ENCODE peak calls at places on chromosome 12, in seven cellular contexts. U is IMR-90, Q is H9, R is H1, O is mesenchymal stem cell, H is mesendoderm, Z is trophoblast cell. M is an unnamed sample.

GRCh38 chr12:21301-22189 is 45.0 kb upstream of the IQSEC3 start:
- DNase-seq in H (no peak), Z (no peak), U (no peak), Q (no peak), O (no peak), R (no peak), M (no peak)

GRCh38 chr12:69404851-69405365 is 45.4 kb downstream of the YEATS4 start:
- DNase-seq in O (no peak), R (no peak), U (no peak), Q (no peak), H (no peak), Z (peak), M (no peak)

GRCh38 chr12:105864316-105864715 is 274.4 kb downstream of the NUAK1 start:
- DNase-seq in O (no peak), Z (no peak), R (no peak), Q (no peak), U (no peak), H (no peak), M (no peak)

GRCh38 chr12:75825686-75826085 is 205.9 kb downstream of the PHLDA1 start:
- DNase-seq in O (peak), Q (no peak), Z (peak), H (no peak), R (no peak), U (peak), M (no peak)

GRCh38 chr12:124292385-124292784 is 2.5 kb upstream of the RFLNA start:
- DNase-seq in U (no peak), Z (no peak), Q (no peak), O (no peak), R (no peak), H (no peak), M (no peak)

GRCh38 chr12:11730299-11731041 is 81.0 kb downstream of the ETV6 start:
- DNase-seq in H (no peak), R (no peak), U (no peak), Z (no peak), Q (no peak), O (no peak), M (no peak)

GRCh38 chr12:32223941-32224340 is 117.3 kb downstream of the BICD1 start:
- DNase-seq in O (no peak), Q (no peak), U (no peak), R (no peak), Z (no peak), H (no peak), M (no peak)

GRCh38 chr12:120252071-120252906 is 13.2 kb downstream of the PXN start:
- DNase-seq in U (no peak), O (no peak), R (no peak), Z (no peak), Q (no peak), H (no peak), M (no peak)

GRCh38 chr12:8078400-8078799 is 3.7 kb upstream of the NECAP1 start:
- DNase-seq in Q (peak), U (peak), Z (peak), H (peak), O (peak), R (no peak), M (peak)

DNA sequence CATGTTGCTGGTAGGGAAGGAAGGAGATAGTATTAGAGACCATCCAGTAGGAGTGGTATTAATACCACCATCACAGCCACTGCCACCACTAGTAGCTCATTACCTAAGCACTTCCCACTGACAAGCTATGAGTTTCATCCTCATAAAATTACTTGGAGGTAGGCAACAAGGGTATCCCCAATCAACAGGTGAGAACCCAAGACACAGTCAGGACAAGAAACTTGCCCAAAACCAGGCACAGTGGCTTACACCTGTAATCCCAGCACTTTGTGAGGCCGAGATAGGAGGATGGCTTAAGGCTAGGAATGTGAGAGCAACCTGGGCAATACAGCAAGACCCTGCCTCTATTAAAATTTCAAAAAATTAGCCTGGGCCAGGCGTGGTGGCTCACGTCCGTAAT is 5.5 kb downstream of the ADCY6 start:
- DNase-seq in U (no peak), Q (no peak), H (no peak), Z (no peak), R (no peak), O (no peak), M (no peak)
- H4K8ac ChIP-seq in U (no peak), Q (no peak), H (no peak), Z (no peak), R (no peak), O (no peak), M (no peak)

DNA sequence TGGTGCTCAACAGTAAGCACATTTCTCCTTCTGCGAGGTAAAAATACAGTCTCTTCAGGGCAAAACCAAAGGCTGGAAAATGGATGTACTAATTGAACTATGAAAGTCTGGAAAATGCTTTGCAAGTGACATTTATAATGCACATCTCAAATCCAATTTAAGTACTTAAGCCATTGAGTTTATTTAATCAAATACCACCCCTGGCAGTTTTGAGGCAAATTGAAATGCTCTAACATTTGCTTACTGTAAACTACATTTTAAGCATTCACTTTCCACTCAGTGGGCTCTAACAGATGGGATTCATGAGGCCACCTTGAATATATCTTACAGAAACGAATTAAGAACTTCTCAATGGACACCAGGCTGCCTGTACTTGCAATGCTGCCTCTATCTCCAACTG is 69.7 kb downstream of the HELB start:
- DNase-seq in R (no peak), U (no peak), Q (no peak), H (no peak), O (no peak), Z (no peak), M (no peak)
- H4K8ac ChIP-seq in R (no peak), U (no peak), Q (no peak), H (no peak), O (no peak), Z (no peak), M (no peak)

GRCh38 chr12:131505561-131505960 is 205.3 kb upstream of the SFSWAP start:
- DNase-seq in U (no peak), Z (no peak), H (no peak), Q (peak), O (no peak), R (no peak), M (no peak)
- H4K8ac ChIP-seq in U (no peak), Z (no peak), H (no peak), Q (no peak), O (no peak), R (no peak), M (no peak)

GRCh38 chr12:25894759-25895158 is 63.7 kb upstream of the RASSF8 start:
- DNase-seq in Z (no peak), R (no peak), O (no peak), H (no peak), Q (no peak), U (no peak), M (no peak)
- H4K8ac ChIP-seq in Z (no peak), R (no peak), O (no peak), H (no peak), Q (no peak), U (no peak), M (no peak)

DNA sequence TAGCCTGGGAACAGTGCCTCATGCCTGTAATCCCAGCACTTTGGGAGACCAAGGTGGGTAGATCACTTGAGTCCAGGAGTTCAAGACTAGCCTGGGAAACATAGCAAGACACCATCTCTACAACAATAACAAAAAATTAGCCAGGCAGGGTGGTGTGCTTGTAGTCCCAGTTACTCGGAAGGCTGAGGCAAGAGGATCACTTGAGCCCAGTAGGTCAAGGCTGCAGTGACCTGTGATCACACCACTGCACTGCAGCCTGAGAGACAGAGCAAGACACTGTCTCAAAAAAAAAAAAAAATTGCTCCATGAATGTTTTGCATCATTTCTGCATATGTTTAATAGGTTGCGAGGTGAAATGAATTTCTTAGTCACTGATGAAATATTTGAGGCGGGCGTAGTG is 24.2 kb downstream of the DTX1 start:
- DNase-seq in Z (no peak), H (no peak), U (no peak), Q (no peak), O (no peak), R (no peak), M (no peak)
- H4K8ac ChIP-seq in Z (no peak), H (no peak), U (no peak), Q (no peak), O (no peak), R (no peak), M (no peak)

DNA sequence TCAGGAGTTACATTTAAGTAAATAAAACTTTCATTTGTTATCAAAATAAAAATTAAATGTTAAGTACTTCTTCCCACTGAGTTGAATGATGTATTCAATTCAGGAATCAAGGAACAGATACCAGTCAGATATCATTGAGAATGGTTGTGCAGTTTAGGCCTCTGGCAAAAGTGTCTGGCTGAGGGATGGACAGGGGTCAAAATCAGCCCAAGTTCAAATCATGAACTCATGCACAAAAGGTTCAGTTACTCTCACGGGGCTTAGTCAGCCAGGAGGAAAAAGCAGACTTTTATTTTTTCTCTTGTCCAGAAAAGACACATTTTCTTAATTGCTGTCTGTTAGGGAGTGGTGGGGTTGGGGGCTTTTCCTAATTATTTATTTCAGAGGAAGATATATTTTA is 166.3 kb downstream of the RASSF9 start:
- DNase-seq in R (no peak), U (no peak), O (no peak), Q (no peak), Z (no peak), H (no peak), M (no peak)
- H4K8ac ChIP-seq in R (no peak), U (no peak), O (no peak), Q (no peak), Z (no peak), H (no peak), M (no peak)

GRCh38 chr12:46450279-46450748 is 77.7 kb upstream of the SLC38A2 start:
- DNase-seq in O (no peak), U (no peak), H (no peak), Q (no peak), Z (no peak), R (no peak), M (no peak)
- H4K8ac ChIP-seq in O (peak), U (peak), H (no peak), Q (no peak), Z (no peak), R (no peak), M (no peak)

GRCh38 chr12:92771011-92771410 is 68.2 kb downstream of the PLEKHG7 start:
- DNase-seq in U (no peak), Z (no peak), O (no peak), H (no peak), R (no peak), Q (no peak), M (no peak)
- H4K8ac ChIP-seq in U (no peak), Z (no peak), O (no peak), H (no peak), R (no peak), Q (no peak), M (no peak)

DNA sequence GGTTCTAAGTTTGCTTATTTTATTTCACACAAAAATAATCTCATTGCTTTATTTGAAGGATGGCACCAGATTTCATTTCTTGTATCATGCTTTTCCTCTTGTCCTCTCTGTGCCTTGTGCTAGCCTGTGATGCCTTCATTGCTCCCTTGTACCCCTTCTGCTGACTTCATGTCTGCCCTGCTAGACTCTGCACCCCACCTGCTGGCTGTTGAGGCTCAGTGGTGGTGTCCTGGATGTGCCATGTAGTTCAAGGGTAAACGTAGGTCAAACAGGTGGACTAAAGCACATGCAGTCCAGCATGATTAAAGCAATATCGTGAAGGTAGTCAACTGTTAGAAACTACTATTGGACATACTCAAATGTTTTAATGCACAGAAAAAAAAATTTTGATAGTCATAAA is 21.6 kb downstream of the MRPS35 start:
- DNase-seq in Q (peak), Z (no peak), O (no peak), U (no peak), H (peak), R (no peak), M (no peak)
- H4K8ac ChIP-seq in Q (no peak), Z (no peak), O (no peak), U (no peak), H (no peak), R (no peak), M (no peak)

GRCh38 chr12:109458771-109459208 is 18.3 kb downstream of the KCTD10 start:
- DNase-seq in R (no peak), Q (peak), Z (no peak), U (peak), O (peak), H (peak), M (peak)
- H4K8ac ChIP-seq in R (peak), Q (no peak), Z (peak), U (peak), O (peak), H (no peak), M (no peak)